ENCODE peak calls at places on chromosome 19, in ten cellular contexts. One of them, this sample, is unnamed.

GRCh38 chr19:4154571-4155312 is 1.3 kb downstream of the CREB3L3 start:
- DNase-seq in A549: no peak
- DNase-seq in breast epithelium: no peak
- DNase-seq in CD8-positive, alpha-beta T cell: no peak
- DNase-seq in pancreas: no peak
- DNase-seq in fibroblast of villous mesenchyme: no peak
- DNase-seq in cardiac muscle cell: no peak
- DNase-seq in heart right ventricle: no peak
- DNase-seq in fibroblast of lung: no peak
- DNase-seq in left ventricle myocardium inferior: no peak
- DNase-seq in this sample: no peak

GRCh38 chr19:1933245-1933644 is 7.7 kb upstream of the CSNK1G2 start:
- DNase-seq in A549: no peak
- DNase-seq in breast epithelium: no peak
- DNase-seq in CD8-positive, alpha-beta T cell: no peak
- DNase-seq in pancreas: no peak
- DNase-seq in fibroblast of villous mesenchyme: no peak
- DNase-seq in cardiac muscle cell: no peak
- DNase-seq in heart right ventricle: no peak
- DNase-seq in fibroblast of lung: no peak
- DNase-seq in left ventricle myocardium inferior: no peak
- DNase-seq in this sample: no peak

GRCh38 chr19:33883869-33884519 is 87.3 kb downstream of the KCTD15 start:
- DNase-seq in A549: no peak
- DNase-seq in breast epithelium: peak; percentile 49
- DNase-seq in CD8-positive, alpha-beta T cell: no peak
- DNase-seq in pancreas: peak; percentile 87
- DNase-seq in fibroblast of villous mesenchyme: no peak
- DNase-seq in cardiac muscle cell: no peak
- DNase-seq in heart right ventricle: peak; percentile 62
- DNase-seq in fibroblast of lung: no peak
- DNase-seq in left ventricle myocardium inferior: peak; percentile 27
- DNase-seq in this sample: no peak

GRCh38 chr19:18940791-18941627 is at the start of gene HOMER3:
- DNase-seq in A549: peak; percentile 79
- DNase-seq in breast epithelium: peak; percentile 78
- DNase-seq in CD8-positive, alpha-beta T cell: peak; percentile 53
- DNase-seq in pancreas: peak; percentile 75
- DNase-seq in fibroblast of villous mesenchyme: peak; percentile 64
- DNase-seq in cardiac muscle cell: peak; percentile 90
- DNase-seq in heart right ventricle: peak; percentile 85
- DNase-seq in fibroblast of lung: peak; percentile 56
- DNase-seq in left ventricle myocardium inferior: peak; percentile 85
- DNase-seq in this sample: no peak

GRCh38 chr19:32453736-32454135 is 48.2 kb downstream of the DPY19L3 start:
- DNase-seq in A549: no peak
- DNase-seq in breast epithelium: no peak
- DNase-seq in CD8-positive, alpha-beta T cell: no peak
- DNase-seq in pancreas: no peak
- DNase-seq in fibroblast of villous mesenchyme: peak; percentile 50
- DNase-seq in cardiac muscle cell: no peak
- DNase-seq in heart right ventricle: no peak
- DNase-seq in fibroblast of lung: peak; percentile 72
- DNase-seq in left ventricle myocardium inferior: no peak
- DNase-seq in this sample: no peak

GRCh38 chr19:49588370-49589122 is 2.4 kb upstream of the PRR12 start:
- DNase-seq in A549: no peak
- DNase-seq in breast epithelium: no peak
- DNase-seq in CD8-positive, alpha-beta T cell: no peak
- DNase-seq in pancreas: no peak
- DNase-seq in fibroblast of villous mesenchyme: no peak
- DNase-seq in cardiac muscle cell: no peak
- DNase-seq in heart right ventricle: no peak
- DNase-seq in fibroblast of lung: no peak
- DNase-seq in left ventricle myocardium inferior: no peak
- DNase-seq in this sample: no peak

GRCh38 chr19:1470864-1471513 is 8.0 kb downstream of the C19orf25 start:
- DNase-seq in A549: no peak
- DNase-seq in breast epithelium: no peak
- DNase-seq in CD8-positive, alpha-beta T cell: no peak
- DNase-seq in pancreas: no peak
- DNase-seq in fibroblast of villous mesenchyme: peak; percentile 16
- DNase-seq in cardiac muscle cell: peak; percentile 44
- DNase-seq in heart right ventricle: no peak
- DNase-seq in fibroblast of lung: no peak
- DNase-seq in left ventricle myocardium inferior: no peak
- DNase-seq in this sample: no peak

GRCh38 chr19:53977991-53978731 is 13.3 kb upstream of the CACNG6 start:
- DNase-seq in A549: peak; percentile 99
- DNase-seq in breast epithelium: no peak
- DNase-seq in CD8-positive, alpha-beta T cell: no peak
- DNase-seq in pancreas: peak; percentile 46
- DNase-seq in fibroblast of villous mesenchyme: peak; percentile 95
- DNase-seq in cardiac muscle cell: peak; percentile 97
- DNase-seq in heart right ventricle: peak; percentile 78
- DNase-seq in fibroblast of lung: peak; percentile 69
- DNase-seq in left ventricle myocardium inferior: peak; percentile 50
- DNase-seq in this sample: peak; percentile 56

GRCh38 chr19:46718157-46718933 is 1.4 kb upstream of the PRKD2 start:
- DNase-seq in A549: peak; percentile 62
- DNase-seq in breast epithelium: no peak
- DNase-seq in CD8-positive, alpha-beta T cell: peak; percentile 23
- DNase-seq in pancreas: no peak
- DNase-seq in fibroblast of villous mesenchyme: no peak
- DNase-seq in cardiac muscle cell: no peak
- DNase-seq in heart right ventricle: no peak
- DNase-seq in fibroblast of lung: no peak
- DNase-seq in left ventricle myocardium inferior: no peak
- DNase-seq in this sample: no peak

GRCh38 chr19:53190253-53190652 is 2.9 kb downstream of the ZNF665 start:
- DNase-seq in A549: no peak
- DNase-seq in breast epithelium: no peak
- DNase-seq in CD8-positive, alpha-beta T cell: no peak
- DNase-seq in pancreas: no peak
- DNase-seq in fibroblast of villous mesenchyme: no peak
- DNase-seq in cardiac muscle cell: no peak
- DNase-seq in heart right ventricle: no peak
- DNase-seq in fibroblast of lung: no peak
- DNase-seq in left ventricle myocardium inferior: no peak
- DNase-seq in this sample: no peak

GRCh38 chr19:55088543-55089265 is 13.0 kb downstream of the EPS8L1 start:
- DNase-seq in A549: peak; percentile 81
- DNase-seq in breast epithelium: peak; percentile 76
- DNase-seq in CD8-positive, alpha-beta T cell: peak; percentile 50
- DNase-seq in pancreas: no peak
- DNase-seq in fibroblast of villous mesenchyme: peak; percentile 59
- DNase-seq in cardiac muscle cell: peak; percentile 76
- DNase-seq in heart right ventricle: peak; percentile 77
- DNase-seq in fibroblast of lung: peak; percentile 61
- DNase-seq in left ventricle myocardium inferior: peak; percentile 76
- DNase-seq in this sample: peak; percentile 24

GRCh38 chr19:54189668-54190502 is 505 bp upstream of the MBOAT7 start:
- DNase-seq in A549: peak; percentile 96
- DNase-seq in breast epithelium: peak; percentile 100
- DNase-seq in CD8-positive, alpha-beta T cell: peak; percentile 100
- DNase-seq in pancreas: peak; percentile 100
- DNase-seq in fibroblast of villous mesenchyme: peak; percentile 100
- DNase-seq in cardiac muscle cell: peak; percentile 100
- DNase-seq in heart right ventricle: peak; percentile 100
- DNase-seq in fibroblast of lung: peak; percentile 100
- DNase-seq in left ventricle myocardium inferior: peak; percentile 100
- DNase-seq in this sample: peak; percentile 100

GRCh38 chr19:39372047-39372802 is 18.7 kb downstream of the PAF1 start:
- DNase-seq in A549: no peak
- DNase-seq in breast epithelium: peak; percentile 68
- DNase-seq in CD8-positive, alpha-beta T cell: no peak
- DNase-seq in pancreas: no peak
- DNase-seq in fibroblast of villous mesenchyme: peak; percentile 93
- DNase-seq in cardiac muscle cell: no peak
- DNase-seq in heart right ventricle: peak; percentile 86
- DNase-seq in fibroblast of lung: peak; percentile 96
- DNase-seq in left ventricle myocardium inferior: peak; percentile 82
- DNase-seq in this sample: peak; percentile 96

GRCh38 chr19:49071860-49072547 is 495 bp downstream of the KCNA7 start:
- DNase-seq in A549: no peak
- DNase-seq in breast epithelium: no peak
- DNase-seq in CD8-positive, alpha-beta T cell: no peak
- DNase-seq in pancreas: no peak
- DNase-seq in fibroblast of villous mesenchyme: no peak
- DNase-seq in cardiac muscle cell: peak; percentile 66
- DNase-seq in heart right ventricle: no peak
- DNase-seq in fibroblast of lung: no peak
- DNase-seq in left ventricle myocardium inferior: no peak
- DNase-seq in this sample: no peak

GRCh38 chr19:39438270-39438934 is 2.7 kb upstream of the RPS16 start:
- DNase-seq in A549: no peak
- DNase-seq in breast epithelium: no peak
- DNase-seq in CD8-positive, alpha-beta T cell: no peak
- DNase-seq in pancreas: no peak
- DNase-seq in fibroblast of villous mesenchyme: no peak
- DNase-seq in cardiac muscle cell: no peak
- DNase-seq in heart right ventricle: no peak
- DNase-seq in fibroblast of lung: no peak
- DNase-seq in left ventricle myocardium inferior: no peak
- DNase-seq in this sample: no peak

GRCh38 chr19:13029301-13029880 is 34.1 kb downstream of the NFIX start:
- DNase-seq in A549: no peak
- DNase-seq in breast epithelium: no peak
- DNase-seq in CD8-positive, alpha-beta T cell: no peak
- DNase-seq in pancreas: no peak
- DNase-seq in fibroblast of villous mesenchyme: no peak
- DNase-seq in cardiac muscle cell: no peak
- DNase-seq in heart right ventricle: no peak
- DNase-seq in fibroblast of lung: no peak
- DNase-seq in left ventricle myocardium inferior: no peak
- DNase-seq in this sample: no peak
- H3K4me3 ChIP-seq in A549: no peak overlapping the region
- H3K4me3 ChIP-seq in breast epithelium: no peak overlapping the region
- H3K4me3 ChIP-seq in CD8-positive, alpha-beta T cell: no peak overlapping the region
- H3K4me3 ChIP-seq in pancreas: no peak overlapping the region
- H3K4me3 ChIP-seq in fibroblast of villous mesenchyme: no peak overlapping the region
- H3K4me3 ChIP-seq in cardiac muscle cell: no peak overlapping the region
- H3K4me3 ChIP-seq in heart right ventricle: no peak overlapping the region
- H3K4me3 ChIP-seq in fibroblast of lung: peak overlapping the region; percentile 73
- H3K4me3 ChIP-seq in left ventricle myocardium inferior: no peak overlapping the region
- H3K4me3 ChIP-seq in this sample: peak overlapping the region; percentile 84

GRCh38 chr19:47768604-47769003 is 9.9 kb upstream of the SELENOW start:
- DNase-seq in A549: no peak
- DNase-seq in breast epithelium: no peak
- DNase-seq in CD8-positive, alpha-beta T cell: no peak
- DNase-seq in pancreas: no peak
- DNase-seq in fibroblast of villous mesenchyme: no peak
- DNase-seq in cardiac muscle cell: no peak
- DNase-seq in heart right ventricle: no peak
- DNase-seq in fibroblast of lung: no peak
- DNase-seq in left ventricle myocardium inferior: no peak
- DNase-seq in this sample: no peak
- TF ChIP-seq CTCF in A549: peak; percentile 8
- TF ChIP-seq CTCF in breast epithelium: no peak
- TF ChIP-seq CTCF in CD8-positive, alpha-beta T cell: no peak
- TF ChIP-seq CTCF in pancreas: no peak
- TF ChIP-seq CTCF in fibroblast of villous mesenchyme: peak; percentile 8
- TF ChIP-seq CTCF in cardiac muscle cell: no peak
- TF ChIP-seq CTCF in heart right ventricle: no peak
- TF ChIP-seq CTCF in fibroblast of lung: no peak
- TF ChIP-seq CTCF in left ventricle myocardium inferior: no peak
- TF ChIP-seq CTCF in this sample: no peak

DNA sequence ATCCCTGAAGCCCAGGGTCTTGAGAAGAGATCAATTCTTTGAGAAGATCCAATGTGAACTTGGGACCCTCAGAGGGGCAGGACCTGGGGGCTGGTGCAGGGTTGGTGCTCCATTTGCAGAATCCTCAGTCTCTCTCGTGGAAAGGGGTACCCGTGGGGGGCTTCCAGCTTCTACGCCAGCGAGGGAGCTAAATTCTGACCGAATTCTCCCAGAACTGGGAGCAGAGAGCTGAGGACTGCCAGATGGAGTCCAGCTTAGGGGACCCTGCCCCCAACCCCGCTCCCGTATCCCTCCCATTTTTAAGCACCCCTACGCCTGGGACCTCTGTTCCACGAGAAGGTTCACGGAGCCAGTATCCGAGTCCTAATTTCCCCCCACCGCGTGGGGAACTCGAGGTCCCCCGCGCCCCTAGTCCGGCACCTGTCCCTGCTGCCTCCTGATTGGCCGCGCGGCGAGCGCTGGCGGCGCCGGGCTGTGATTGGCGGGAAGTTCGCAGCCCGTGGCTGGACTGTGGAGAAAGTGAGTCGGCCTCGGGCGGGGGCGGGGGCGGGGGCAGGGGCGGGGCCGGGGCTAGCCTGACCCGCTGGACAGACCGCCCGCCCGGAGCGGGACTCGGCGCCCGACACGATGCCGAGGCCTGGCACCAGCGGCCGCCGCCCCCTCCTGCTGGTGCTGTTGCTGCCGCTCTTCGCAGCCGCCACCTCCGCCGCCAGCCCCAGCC is 4.4 kb upstream of the LTBP4 start:
- DNase-seq in A549: peak; percentile 96
- DNase-seq in breast epithelium: no peak
- DNase-seq in CD8-positive, alpha-beta T cell: no peak
- DNase-seq in pancreas: peak; percentile 67
- DNase-seq in fibroblast of villous mesenchyme: peak; percentile 49
- DNase-seq in cardiac muscle cell: peak; percentile 84
- DNase-seq in heart right ventricle: peak; percentile 52
- DNase-seq in fibroblast of lung: peak; percentile 54
- DNase-seq in left ventricle myocardium inferior: peak; percentile 64
- DNase-seq in this sample: no peak
- H3K4me3 ChIP-seq in A549: peak overlapping the region; percentile 47
- H3K4me3 ChIP-seq in breast epithelium: no peak overlapping the region
- H3K4me3 ChIP-seq in CD8-positive, alpha-beta T cell: no peak overlapping the region
- H3K4me3 ChIP-seq in pancreas: no peak overlapping the region
- H3K4me3 ChIP-seq in fibroblast of villous mesenchyme: peak overlapping the region; percentile 35
- H3K4me3 ChIP-seq in cardiac muscle cell: peak overlapping the region; percentile 39
- H3K4me3 ChIP-seq in heart right ventricle: peak overlapping the region; percentile 37
- H3K4me3 ChIP-seq in fibroblast of lung: peak overlapping the region; percentile 62
- H3K4me3 ChIP-seq in left ventricle myocardium inferior: peak overlapping the region; percentile 58
- H3K4me3 ChIP-seq in this sample: peak overlapping the region; percentile 43

DNA sequence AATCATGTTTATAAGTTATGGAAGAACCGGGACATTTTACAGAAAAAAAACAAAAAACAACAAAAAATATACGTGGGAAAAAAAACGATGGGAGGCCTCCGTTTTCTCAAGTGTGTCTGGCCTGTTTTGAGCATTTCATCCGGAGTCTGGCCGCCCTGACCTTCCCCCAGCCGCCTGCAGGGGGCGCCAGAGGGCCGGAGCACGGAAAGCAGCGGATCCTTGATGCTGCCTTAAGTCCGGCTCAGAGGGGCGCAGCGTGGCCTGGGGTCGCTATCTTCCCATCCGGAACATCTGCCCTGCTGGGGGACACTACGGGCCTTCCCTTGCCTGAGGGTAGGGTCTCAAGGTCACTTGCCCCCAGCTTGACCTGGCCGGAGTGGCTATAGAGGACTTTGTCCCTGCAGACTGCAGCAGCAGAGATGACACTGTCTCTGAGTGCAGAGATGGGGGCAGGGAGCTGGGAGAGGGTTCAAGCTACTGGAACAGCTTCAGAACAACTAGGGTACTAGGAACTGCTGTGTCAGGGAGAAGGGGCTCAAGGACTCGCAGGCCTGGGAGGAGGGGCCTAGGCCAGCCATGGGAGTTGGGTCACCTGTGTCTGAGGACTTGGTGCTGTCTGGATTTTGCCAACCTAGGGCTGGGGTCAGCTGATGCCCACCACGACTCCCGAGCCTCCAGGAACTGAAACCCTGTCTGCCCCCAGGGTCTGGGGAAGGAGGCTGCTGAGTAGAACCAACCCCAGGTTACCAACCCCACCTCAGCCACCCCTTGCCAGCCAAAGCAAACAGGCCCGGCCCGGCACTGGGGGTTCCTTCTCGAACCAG is 1.8 kb upstream of the APOE start:
- DNase-seq in A549: peak; percentile 79
- DNase-seq in breast epithelium: peak; percentile 78
- DNase-seq in CD8-positive, alpha-beta T cell: peak; percentile 55
- DNase-seq in pancreas: peak; percentile 53
- DNase-seq in fibroblast of villous mesenchyme: peak; percentile 68
- DNase-seq in cardiac muscle cell: peak; percentile 69
- DNase-seq in heart right ventricle: peak; percentile 58
- DNase-seq in fibroblast of lung: peak; percentile 70
- DNase-seq in left ventricle myocardium inferior: peak; percentile 74
- DNase-seq in this sample: no peak
- TF ChIP-seq CTCF in A549: peak; percentile 98
- TF ChIP-seq CTCF in breast epithelium: peak; percentile 97
- TF ChIP-seq CTCF in CD8-positive, alpha-beta T cell: peak; percentile 94
- TF ChIP-seq CTCF in pancreas: peak; percentile 97
- TF ChIP-seq CTCF in fibroblast of villous mesenchyme: peak; percentile 94
- TF ChIP-seq CTCF in cardiac muscle cell: peak; percentile 96
- TF ChIP-seq CTCF in heart right ventricle: peak; percentile 98
- TF ChIP-seq CTCF in fibroblast of lung: peak; percentile 96
- TF ChIP-seq CTCF in left ventricle myocardium inferior: peak; percentile 99
- TF ChIP-seq CTCF in this sample: peak; percentile 97

This sample was measured in astrocyte of the cerebellum.